ENCODE peak calls at places on chromosomes 11 and 22, in nine cellular contexts. C is epithelial cell of proximal tubule, T is A549, E is astrocyte of the spinal cord, M is lower leg skin, U is HL-60, A is DND-41, V is SK-N-SH, K is GM12865. N is an unnamed sample.

GRCh38 chr11:114479331-114479730 is 40.1 kb downstream of the REXO2 start:
- DNase-seq in E (no peak), T (no peak), V (no peak), U (no peak), M (no peak), C (no peak), K (no peak), A (no peak), N (peak)

GRCh38 chr11:133910101-133910500 is 46.7 kb downstream of the IGSF9B start:
- DNase-seq in A (no peak), K (no peak), E (no peak), C (no peak), U (no peak), T (no peak), V (no peak), M (no peak), N (no peak)

GRCh38 chr11:128745296-128746183 is 51.7 kb downstream of the FLI1 start:
- DNase-seq in A (no peak), V (no peak), C (no peak), T (no peak), M (no peak), E (peak), K (no peak), U (no peak), N (peak)

GRCh38 chr22:31150615-31151014 is 9.4 kb upstream of the RNF185 start:
- DNase-seq in K (peak), A (no peak), M (no peak), V (no peak), E (no peak), T (no peak), U (no peak), C (no peak), N (no peak)

GRCh38 chr11:2264366-2265011 is 5.9 kb downstream of the ASCL2 start:
- DNase-seq in E (no peak), T (no peak), K (no peak), M (no peak), U (no peak), A (peak), V (no peak), C (no peak), N (no peak)

GRCh38 chr11:76824980-76825725 is 35.6 kb upstream of the ACER3 start:
- DNase-seq in K (no peak), M (no peak), V (no peak), T (no peak), E (no peak), C (no peak), A (no peak), U (no peak), N (peak)

GRCh38 chr11:63917685-63918523 is 940 bp upstream of the RCOR2 start:
- DNase-seq in T (peak), K (peak), C (no peak), E (peak), V (peak), U (peak), M (no peak), A (peak), N (no peak)

GRCh38 chr11:2807276-2807681 is 78.3 kb downstream of the CDKN1C start:
- DNase-seq in K (no peak), C (no peak), T (no peak), E (peak), U (no peak), M (no peak), A (no peak), V (peak), N (no peak)

GRCh38 chr11:77101043-77101537 is 1.6 kb upstream of the OMP start:
- DNase-seq in K (peak), C (no peak), E (peak), M (no peak), V (peak), T (peak), A (no peak), U (peak), N (peak)

GRCh38 chr11:16126361-16126760 is 230.0 kb downstream of the SOX6 start:
- DNase-seq in A (no peak), K (no peak), M (no peak), U (no peak), C (no peak), V (peak), E (no peak), T (no peak), N (no peak)

GRCh38 chr11:12461516-12461915 is 84.1 kb downstream of the PARVA start:
- DNase-seq in A (no peak), E (no peak), M (no peak), T (no peak), V (peak), C (no peak), K (no peak), U (no peak), N (no peak)

GRCh38 chr22:21018314-21018713 is 3.3 kb downstream of the P2RX6 start:
- DNase-seq in C (no peak), U (no peak), V (no peak), M (no peak), A (no peak), E (no peak), K (no peak), T (no peak), N (no peak)

GRCh38 chr11:75652936-75653335 is 15.9 kb downstream of the MAP6 start:
- DNase-seq in E (no peak), K (no peak), V (no peak), C (no peak), U (no peak), A (no peak), T (no peak), M (no peak), N (peak)

GRCh38 chr22:48494968-48495750 is 1332.5 kb downstream of the BRD1 start:
- DNase-seq in K (no peak), T (no peak), E (no peak), A (no peak), M (no peak), C (no peak), U (no peak), V (no peak), N (no peak)

GRCh38 chr11:101453682-101454081 is 130.1 kb downstream of the TRPC6 start:
- DNase-seq in E (peak), V (no peak), U (no peak), M (no peak), A (no peak), C (no peak), K (no peak), T (no peak), N (peak)

GRCh38 chr11:86116386-86116726 is 47.5 kb upstream of the PICALM start:
- DNase-seq in V (peak), U (no peak), M (no peak), K (peak), A (no peak), E (peak), T (peak), C (peak), N (peak)

GRCh38 chr22:17910561-17911311 is 113.6 kb downstream of the MICAL3 start:
- DNase-seq in E (peak), V (peak), M (peak), C (peak), U (no peak), T (peak), K (no peak), A (no peak), N (peak)

GRCh38 chr22:30265851-30266444 is 703 bp downstream of the OSM start:
- DNase-seq in V (no peak), T (no peak), C (no peak), E (no peak), U (peak), A (peak), K (peak), M (no peak), N (peak)

GRCh38 chr11:24747275-24748251 is 250.7 kb downstream of the LUZP2 start:
- DNase-seq in M (no peak), V (no peak), U (peak), T (no peak), C (no peak), K (peak), E (no peak), A (peak), N (no peak)

GRCh38 chr11:2831826-2832717 is 53.5 kb downstream of the CDKN1C start:
- DNase-seq in M (no peak), K (no peak), E (no peak), C (no peak), V (no peak), A (no peak), U (no peak), T (no peak), N (no peak)

DNA sequence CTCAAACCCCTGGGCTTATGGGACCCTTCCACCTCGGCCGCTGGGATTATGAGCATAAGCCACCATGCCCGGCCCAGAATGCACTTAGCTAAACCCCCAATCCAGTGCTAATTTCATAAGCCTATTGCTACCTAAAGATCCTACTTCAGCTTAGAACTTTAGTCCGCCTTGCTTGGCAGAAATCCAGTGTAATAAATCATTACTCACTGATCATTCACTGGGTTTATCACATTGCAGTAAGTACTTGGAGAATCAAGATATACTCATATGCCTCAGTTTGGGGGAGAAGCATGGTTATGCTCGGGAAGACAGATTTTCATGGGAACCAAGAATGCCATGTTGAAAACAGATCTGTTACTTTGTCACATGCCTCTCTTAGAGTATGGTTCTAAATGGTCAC is 3.8 kb upstream of the TBRG1 start:
- DNase-seq in E (no peak), M (no peak), V (no peak), A (no peak), T (no peak), C (no peak), K (no peak), U (no peak), N (no peak)
- TF ChIP-seq CTCF in E (no peak), M (no peak), V (no peak), A (no peak), T (no peak), C (no peak), K (no peak), U (no peak), N (no peak)

DNA sequence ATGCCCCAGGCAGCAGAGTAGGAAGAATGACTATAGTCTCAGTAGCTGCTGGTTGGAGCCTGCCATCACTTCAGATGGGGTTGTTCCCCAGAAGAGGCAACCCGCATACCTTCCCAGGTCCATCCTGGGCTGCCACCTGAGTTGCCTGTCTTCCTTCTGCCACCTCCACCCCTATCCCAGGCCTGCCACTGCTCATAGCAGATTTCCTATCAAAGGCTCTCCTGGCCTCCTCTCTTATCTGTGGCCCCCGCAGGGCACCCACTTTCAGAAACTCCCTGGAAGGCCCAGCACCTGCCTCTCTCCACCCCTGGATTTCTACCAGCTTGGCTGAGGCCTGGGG is 648 bp upstream of the NR1H3 start:
- DNase-seq in A (no peak), E (no peak), C (no peak), V (no peak), M (no peak), K (no peak), T (no peak), U (no peak), N (no peak)
- H3K4me3 ChIP-seq in A (no peak), E (no peak), C (peak), V (no peak), M (no peak), K (no peak), T (peak), U (no peak), N (no peak)

GRCh38 chr22:46774456-46775363 is 12.3 kb downstream of the TBC1D22A start:
- DNase-seq in K (peak), E (no peak), A (no peak), M (no peak), V (no peak), C (no peak), U (no peak), T (no peak), N (no peak)
- TF ChIP-seq CTCF in K (no peak), E (no peak), A (no peak), M (no peak), V (no peak), C (no peak), U (no peak), T (no peak), N (no peak)

GRCh38 chr11:96339704-96340554 is 3.1 kb downstream of the MAML2 start:
- DNase-seq in K (peak), T (no peak), V (no peak), C (no peak), M (no peak), E (peak), U (no peak), A (no peak), N (peak)

GRCh38 chr11:96342971-96343711 is at the start of gene MAML2:
- DNase-seq in E (peak), K (peak), V (peak), C (peak), U (peak), M (peak), T (peak), A (peak), N (peak)

GRCh38 chr11:96340555-96340885 is 2.5 kb downstream of the MAML2 start:
- DNase-seq in M (no peak), V (no peak), T (no peak), E (no peak), A (no peak), K (no peak), C (no peak), U (no peak), N (peak)

GRCh38 chr11:96342131-96342970 is 644 bp downstream of the MAML2 start:
- DNase-seq in U (no peak), V (peak), T (no peak), A (no peak), C (no peak), M (no peak), K (no peak), E (no peak), N (no peak)

GRCh38 chr11:96341237-96342130 is 1.5 kb downstream of the MAML2 start:
- DNase-seq in A (peak), T (no peak), U (no peak), E (peak), C (no peak), K (peak), V (peak), M (peak), N (peak)
- H3K4me3 ChIP-seq in A (peak), T (peak), U (no peak), E (peak), C (peak), K (peak), V (peak), M (peak), N (peak)